ENCODE peak calls at places on chromosomes 4 and X, in five cellular contexts. One of them, this sample, is unnamed.
A peak's percentile ranks its signal among the peaks of the same experiment; 100 is the strongest.

GRCh38 chrX:72002886-72003285 is 92.2 kb downstream of the NHSL2 start:
- DNase-seq in pancreas: no peak
- DNase-seq in hepatocyte: no peak
- DNase-seq in esophagus squamous epithelium: no peak
- DNase-seq in cardiac muscle cell: no peak
- DNase-seq in this sample: no peak

GRCh38 chr4:28250646-28251045 is 1390.0 kb downstream of the STIM2 start:
- DNase-seq in pancreas: no peak
- DNase-seq in hepatocyte: no peak
- DNase-seq in esophagus squamous epithelium: no peak
- DNase-seq in cardiac muscle cell: no peak
- DNase-seq in this sample: no peak

GRCh38 chr4:144709159-144709558 is 63.2 kb downstream of the HHIP start:
- DNase-seq in pancreas: no peak
- DNase-seq in hepatocyte: no peak
- DNase-seq in esophagus squamous epithelium: no peak
- DNase-seq in cardiac muscle cell: no peak
- DNase-seq in this sample: no peak

GRCh38 chr4:38163216-38164006 is 203.2 kb downstream of the PTTG2 start:
- DNase-seq in pancreas: peak; percentile 37
- DNase-seq in hepatocyte: no peak
- DNase-seq in esophagus squamous epithelium: no peak
- DNase-seq in cardiac muscle cell: no peak
- DNase-seq in this sample: no peak

GRCh38 chr4:83436680-83437079 is 18.9 kb downstream of the HELQ start:
- DNase-seq in pancreas: no peak
- DNase-seq in hepatocyte: no peak
- DNase-seq in esophagus squamous epithelium: no peak
- DNase-seq in cardiac muscle cell: no peak
- DNase-seq in this sample: no peak

GRCh38 chr4:174451897-174452296 is 70.4 kb downstream of the HPGD start:
- DNase-seq in pancreas: no peak
- DNase-seq in hepatocyte: no peak
- DNase-seq in esophagus squamous epithelium: no peak
- DNase-seq in cardiac muscle cell: no peak
- DNase-seq in this sample: no peak

GRCh38 chrX:12978205-12979010 is 3.5 kb downstream of the TMSB4X start:
- DNase-seq in pancreas: peak; percentile 43
- DNase-seq in hepatocyte: peak; percentile 75
- DNase-seq in esophagus squamous epithelium: peak; percentile 14
- DNase-seq in cardiac muscle cell: no peak
- DNase-seq in this sample: peak; percentile 68

GRCh38 chr4:11367371-11367770 is 61.3 kb downstream of the HS3ST1 start:
- DNase-seq in pancreas: peak; percentile 39
- DNase-seq in hepatocyte: peak; percentile 50
- DNase-seq in esophagus squamous epithelium: no peak
- DNase-seq in cardiac muscle cell: peak; percentile 27
- DNase-seq in this sample: no peak

GRCh38 chr4:22483551-22483981 is 32.3 kb downstream of the ADGRA3 start:
- DNase-seq in pancreas: no peak
- DNase-seq in hepatocyte: no peak
- DNase-seq in esophagus squamous epithelium: no peak
- DNase-seq in cardiac muscle cell: no peak
- DNase-seq in this sample: no peak

GRCh38 chr4:105710678-105711077 is 2.1 kb downstream of the GSTCD start:
- DNase-seq in pancreas: no peak
- DNase-seq in hepatocyte: no peak
- DNase-seq in esophagus squamous epithelium: no peak
- DNase-seq in cardiac muscle cell: no peak
- DNase-seq in this sample: no peak

GRCh38 chr4:126144838-126145237 is 830.1 kb downstream of the FAT4 start:
- DNase-seq in pancreas: no peak
- DNase-seq in hepatocyte: no peak
- DNase-seq in esophagus squamous epithelium: no peak
- DNase-seq in cardiac muscle cell: no peak
- DNase-seq in this sample: no peak

GRCh38 chr4:176902710-176903323 is 110.1 kb upstream of the VEGFC start:
- DNase-seq in pancreas: no peak
- DNase-seq in hepatocyte: no peak
- DNase-seq in esophagus squamous epithelium: no peak
- DNase-seq in cardiac muscle cell: no peak
- DNase-seq in this sample: no peak

GRCh38 chrX:56564921-56565861 is 1.8 kb downstream of the UBQLN2 start:
- DNase-seq in pancreas: no peak
- DNase-seq in hepatocyte: peak; percentile 4
- DNase-seq in esophagus squamous epithelium: no peak
- DNase-seq in cardiac muscle cell: peak; percentile 2
- DNase-seq in this sample: no peak

GRCh38 chr4:78056265-78057129 is 626 bp upstream of the FRAS1 start:
- DNase-seq in pancreas: peak; percentile 84
- DNase-seq in hepatocyte: peak; percentile 90
- DNase-seq in esophagus squamous epithelium: no peak
- DNase-seq in cardiac muscle cell: peak; percentile 94
- DNase-seq in this sample: no peak

GRCh38 chrX:24983931-24984330 is 31.8 kb downstream of the ARX start:
- DNase-seq in pancreas: no peak
- DNase-seq in hepatocyte: no peak
- DNase-seq in esophagus squamous epithelium: no peak
- DNase-seq in cardiac muscle cell: no peak
- DNase-seq in this sample: no peak

GRCh38 chr4:169102011-169102410 is 92.0 kb upstream of the CBR4 start:
- DNase-seq in pancreas: no peak
- DNase-seq in hepatocyte: no peak
- DNase-seq in esophagus squamous epithelium: no peak
- DNase-seq in cardiac muscle cell: no peak
- DNase-seq in this sample: no peak

GRCh38 chrX:45850775-45851433 is 650.2 kb upstream of the DIPK2B start:
- DNase-seq in pancreas: no peak
- DNase-seq in hepatocyte: peak; percentile 50
- DNase-seq in esophagus squamous epithelium: no peak
- DNase-seq in cardiac muscle cell: peak; percentile 17
- DNase-seq in this sample: peak; percentile 13

DNA sequence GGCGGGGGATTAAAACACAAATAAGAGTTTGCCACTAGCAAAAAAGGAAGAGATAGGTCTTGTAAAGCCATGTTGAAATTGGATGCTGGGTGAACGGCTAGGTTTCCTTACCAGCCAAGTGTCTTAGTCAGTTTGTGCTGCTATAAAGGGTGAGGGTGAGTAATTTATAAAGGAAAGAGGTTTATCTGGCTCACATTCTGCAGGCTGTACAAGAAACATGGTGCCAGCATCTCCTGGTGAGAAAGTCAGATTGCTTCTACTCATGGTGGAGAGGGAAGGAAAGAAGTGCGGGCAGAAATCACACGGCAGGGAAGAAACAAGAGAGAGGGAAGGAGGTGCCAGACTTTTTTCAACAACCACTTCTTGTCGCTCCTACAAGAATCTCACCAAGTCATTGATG is 507.5 kb downstream of the SPOCK3 start:
- DNase-seq in pancreas: no peak
- DNase-seq in hepatocyte: no peak
- DNase-seq in esophagus squamous epithelium: no peak
- DNase-seq in cardiac muscle cell: no peak
- DNase-seq in this sample: no peak
- H3K27ac ChIP-seq in pancreas: no peak overlapping the region
- H3K27ac ChIP-seq in hepatocyte: no peak overlapping the region
- H3K27ac ChIP-seq in esophagus squamous epithelium: no peak overlapping the region
- H3K27ac ChIP-seq in cardiac muscle cell: no peak overlapping the region
- H3K27ac ChIP-seq in this sample: no peak overlapping the region

GRCh38 chrX:128769511-128769910 is 717.3 kb upstream of the ACTRT1 start:
- DNase-seq in pancreas: no peak
- DNase-seq in hepatocyte: peak; percentile 17
- DNase-seq in esophagus squamous epithelium: no peak
- DNase-seq in cardiac muscle cell: no peak
- DNase-seq in this sample: no peak
- H3K27me3 ChIP-seq in pancreas: no peaks in the 10 kb centered on the region
- H3K27me3 ChIP-seq in hepatocyte: no peaks in the 10 kb centered on the region
- H3K27me3 ChIP-seq in esophagus squamous epithelium: no peaks in the 10 kb centered on the region
- H3K27me3 ChIP-seq in cardiac muscle cell: no peaks in the 10 kb centered on the region
- H3K27me3 ChIP-seq in this sample: no peaks in the 10 kb centered on the region

GRCh38 chrX:43962636-43963035 is 10.6 kb downstream of the NDP start:
- DNase-seq in pancreas: no peak
- DNase-seq in hepatocyte: no peak
- DNase-seq in esophagus squamous epithelium: no peak
- DNase-seq in cardiac muscle cell: no peak
- DNase-seq in this sample: no peak

GRCh38 chrX:43963726-43964125 is 9.5 kb downstream of the NDP start:
- DNase-seq in pancreas: no peak
- DNase-seq in hepatocyte: no peak
- DNase-seq in esophagus squamous epithelium: no peak
- DNase-seq in cardiac muscle cell: no peak
- DNase-seq in this sample: no peak

GRCh38 chrX:43964936-43965335 is 8.3 kb downstream of the NDP start:
- DNase-seq in pancreas: no peak
- DNase-seq in hepatocyte: no peak
- DNase-seq in esophagus squamous epithelium: no peak
- DNase-seq in cardiac muscle cell: no peak
- DNase-seq in this sample: no peak

GRCh38 chrX:43958529-43958928 is 14.7 kb downstream of the NDP start:
- DNase-seq in pancreas: no peak
- DNase-seq in hepatocyte: peak; percentile 72
- DNase-seq in esophagus squamous epithelium: no peak
- DNase-seq in cardiac muscle cell: peak; percentile 68
- DNase-seq in this sample: no peak

DNA sequence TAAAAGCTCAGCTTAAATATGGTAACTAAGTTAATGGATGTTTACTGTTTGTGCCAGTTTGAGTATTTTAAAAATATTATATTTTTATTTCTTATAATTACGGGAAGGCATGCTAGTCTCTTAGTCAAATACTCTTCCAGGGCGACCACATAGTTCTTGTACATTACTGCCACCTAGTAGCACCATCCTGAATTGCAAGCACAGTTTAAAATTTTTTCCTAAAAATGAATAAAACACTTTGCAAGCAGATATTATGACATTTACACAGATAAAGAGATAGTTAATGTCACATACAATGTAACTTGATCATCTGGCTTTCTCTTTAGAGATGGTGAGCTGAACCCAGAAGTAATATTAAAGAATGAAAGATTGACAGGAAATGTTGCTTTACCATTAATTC is 11.5 kb downstream of the NDP start:
- DNase-seq in pancreas: no peak
- DNase-seq in hepatocyte: no peak
- DNase-seq in esophagus squamous epithelium: no peak
- DNase-seq in cardiac muscle cell: no peak
- DNase-seq in this sample: no peak
- TF ChIP-seq CTCF in pancreas: no peak
- TF ChIP-seq CTCF in hepatocyte: peak; percentile 26
- TF ChIP-seq CTCF in esophagus squamous epithelium: no peak
- TF ChIP-seq CTCF in cardiac muscle cell: no peak
- TF ChIP-seq CTCF in this sample: no peak

GRCh38 chr4:27024807-27025206 is 164.2 kb downstream of the STIM2 start:
- DNase-seq in pancreas: no peak
- DNase-seq in hepatocyte: no peak
- DNase-seq in esophagus squamous epithelium: no peak
- DNase-seq in cardiac muscle cell: peak; percentile 48
- DNase-seq in this sample: no peak

GRCh38 chr4:27023366-27023765 is 162.7 kb downstream of the STIM2 start:
- DNase-seq in pancreas: no peak
- DNase-seq in hepatocyte: no peak
- DNase-seq in esophagus squamous epithelium: no peak
- DNase-seq in cardiac muscle cell: no peak
- DNase-seq in this sample: no peak

DNA sequence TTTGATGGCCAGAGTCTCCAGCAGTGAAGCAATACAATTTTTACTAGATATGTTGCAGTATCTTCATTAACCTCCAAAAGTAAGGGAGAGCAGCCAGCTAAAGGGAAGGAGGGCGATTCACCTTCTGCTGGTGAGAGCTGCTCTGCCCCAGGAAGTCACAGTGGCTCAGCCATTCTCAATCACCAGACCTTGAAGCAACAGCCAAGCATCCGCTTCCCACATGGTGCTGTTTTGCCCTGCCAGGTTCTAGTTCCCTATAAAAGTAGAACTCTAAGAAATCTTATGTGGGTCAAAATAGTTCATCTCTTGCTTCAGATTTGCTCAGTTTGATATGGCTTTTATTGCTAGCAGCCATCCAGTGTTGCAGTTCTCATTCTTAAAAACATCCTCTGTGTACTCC is 166.8 kb downstream of the STIM2 start:
- DNase-seq in pancreas: no peak
- DNase-seq in hepatocyte: no peak
- DNase-seq in esophagus squamous epithelium: no peak
- DNase-seq in cardiac muscle cell: no peak
- DNase-seq in this sample: no peak
- H3K27ac ChIP-seq in pancreas: no peak overlapping the region
- H3K27ac ChIP-seq in hepatocyte: no peak overlapping the region
- H3K27ac ChIP-seq in esophagus squamous epithelium: no peak overlapping the region
- H3K27ac ChIP-seq in cardiac muscle cell: no peak overlapping the region
- H3K27ac ChIP-seq in this sample: no peak overlapping the region

DNA sequence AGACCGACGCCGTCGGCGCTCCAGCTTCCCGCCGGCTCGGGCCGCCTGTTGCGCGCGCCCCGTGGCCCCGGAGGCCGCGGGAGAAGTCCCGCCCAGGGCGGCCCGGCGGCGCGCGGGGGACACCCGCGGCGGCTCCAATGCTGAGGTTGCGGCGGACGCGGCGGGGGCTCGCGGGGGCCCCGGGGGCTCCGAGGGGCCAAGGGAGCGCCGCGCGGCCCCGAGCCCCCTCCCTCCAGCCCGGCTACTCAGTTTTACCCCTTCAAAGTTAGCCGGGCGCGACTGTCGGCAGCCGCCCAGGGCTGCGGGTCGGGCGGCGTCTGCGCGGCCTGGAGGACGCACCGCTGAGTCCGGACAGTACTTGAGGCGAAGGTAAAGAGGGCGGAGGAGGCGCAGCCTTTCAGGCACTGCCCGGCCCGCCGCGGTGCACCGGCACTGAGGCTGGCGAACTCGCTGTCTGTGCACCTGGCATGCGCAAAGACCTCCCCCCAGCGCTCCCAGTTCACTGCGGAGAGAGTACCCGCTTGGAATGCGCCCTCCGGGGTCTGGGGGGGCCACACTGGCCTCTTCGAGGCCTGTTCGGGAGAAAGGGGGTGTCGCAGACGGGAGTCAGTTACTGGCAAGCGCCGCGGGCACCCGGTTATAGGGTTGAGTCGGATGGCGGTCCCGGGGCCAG is 1.3 kb downstream of the PCDH19 start:
- DNase-seq in pancreas: peak; percentile 8
- DNase-seq in hepatocyte: peak; percentile 15
- DNase-seq in esophagus squamous epithelium: no peak
- DNase-seq in cardiac muscle cell: peak; percentile 35
- DNase-seq in this sample: no peak
- H3K27me3 ChIP-seq in pancreas: no peaks in the 10 kb centered on the region
- H3K27me3 ChIP-seq in hepatocyte: peaks cover 13% of the 10 kb centered on the region
- H3K27me3 ChIP-seq in esophagus squamous epithelium: no peaks in the 10 kb centered on the region
- H3K27me3 ChIP-seq in cardiac muscle cell: peaks cover 91% of the 10 kb centered on the region
- H3K27me3 ChIP-seq in this sample: peaks cover 50% of the 10 kb centered on the region

This sample was measured in CD4-positive, alpha-beta T cell.